ENCODE peak calls at places on chromosomes 16 and 17, in ten cellular contexts. X is mucosa of descending colon; C is tibial artery; U is endodermal cell; K is CD8-positive, alpha-beta T cell; J is A549; R is PC-9; M is upper lobe of right lung; F is GM12878; N is uterus. V is an unnamed sample. For H3K4me1, the result is how much of the 10 kb centered on the place peaks cover.

GRCh38 chr16:23508589-23509440 is 1.5 kb downstream of the GGA2 start:
- DNase-seq in F (no peak), N (no peak), J (no peak), U (peak), K (no peak), R (no peak), C (no peak), M (no peak), X (no peak), V (no peak)

GRCh38 chr17:19288453-19288852 is 51.3 kb downstream of the EPN2 start:
- DNase-seq in C (no peak), K (no peak), F (no peak), N (no peak), R (no peak), X (no peak), M (no peak), U (peak), J (peak), V (no peak)

GRCh38 chr17:80219777-80220708 is at the start of the genes SGSH and SLC26A11:
- DNase-seq in X (peak), J (peak), K (peak), N (peak), C (peak), F (no peak), R (peak), U (peak), M (peak), V (peak)

GRCh38 chr16:85707528-85708095 is 18.9 kb upstream of the GINS2 start:
- DNase-seq in J (no peak), N (no peak), R (no peak), M (no peak), U (no peak), C (no peak), K (no peak), F (no peak), X (no peak), V (no peak)

GRCh38 chr17:60773552-60773951 is 95.9 kb downstream of the BCAS3 start:
- DNase-seq in F (no peak), K (no peak), M (no peak), N (no peak), J (no peak), C (no peak), R (no peak), U (no peak), X (no peak), V (no peak)

GRCh38 chr17:82814834-82815233 is 25.0 kb downstream of the ZNF750 start:
- DNase-seq in X (peak), R (no peak), M (no peak), F (no peak), J (no peak), K (no peak), C (no peak), U (no peak), N (no peak), V (no peak)

GRCh38 chr17:17666111-17666714 is 15.0 kb upstream of the RAI1 start:
- DNase-seq in R (peak), K (no peak), U (no peak), N (no peak), X (peak), M (no peak), F (no peak), C (no peak), J (peak), V (no peak)

GRCh38 chr16:27107185-27107592 is 40.5 kb downstream of the C16orf82 start:
- DNase-seq in C (no peak), U (peak), M (no peak), F (no peak), N (no peak), K (no peak), J (no peak), X (no peak), R (no peak), V (no peak)

DNA sequence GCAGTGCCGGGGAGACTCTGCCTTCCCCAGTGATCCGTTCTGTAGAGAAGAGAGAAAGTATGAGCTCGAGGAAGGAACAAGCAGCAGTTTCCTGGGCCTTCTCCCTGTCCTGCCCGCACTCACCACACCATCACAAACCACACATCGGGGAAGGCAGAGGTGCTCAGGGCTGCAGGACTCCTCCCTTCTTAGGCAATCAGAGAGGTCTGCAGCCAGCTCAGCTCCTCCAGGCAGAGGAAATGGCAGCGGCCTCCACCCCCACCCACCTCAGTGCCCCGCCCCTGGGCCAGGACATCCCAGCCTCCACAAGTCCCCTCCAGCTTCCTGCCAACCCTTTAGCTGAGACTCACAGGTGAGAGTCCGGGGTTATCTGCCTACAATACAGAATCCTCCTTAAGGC is 2.0 kb downstream of the ZNF319 start:
- DNase-seq in X (peak), J (peak), F (no peak), M (peak), K (peak), U (peak), R (peak), N (no peak), C (no peak), V (peak)
- H3K4me3 ChIP-seq in X (no peak), J (no peak), F (no peak), M (no peak), K (peak), U (no peak), R (peak), N (no peak), C (no peak), V (no peak)

DNA sequence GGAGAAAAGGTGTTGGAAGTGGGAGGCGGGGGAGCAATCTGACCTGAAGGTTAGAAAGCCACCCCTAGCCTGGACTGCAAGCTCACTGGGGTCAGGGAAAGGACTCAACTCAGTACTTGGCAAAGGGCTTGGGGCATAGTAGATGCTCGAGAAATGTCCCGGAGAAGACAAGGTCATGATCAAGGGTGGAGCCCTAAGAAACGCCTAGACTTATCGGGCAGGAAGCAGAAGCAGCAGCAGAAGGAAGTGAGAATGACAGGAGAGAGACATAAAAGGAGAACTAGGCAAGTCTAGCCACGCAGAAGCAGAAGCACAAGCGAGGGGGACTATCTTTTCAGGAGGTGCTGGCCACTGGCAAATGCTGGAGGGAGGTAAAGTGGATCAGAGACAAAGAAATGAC is 10.2 kb downstream of the COTL1 start:
- DNase-seq in C (no peak), F (no peak), N (no peak), M (no peak), U (no peak), J (no peak), X (no peak), K (peak), R (no peak), V (no peak)
- H3K4me1 ChIP-seq in C (under half), F (half or more), N (under half), M (under half), U (under half), J (under half), X (under half), K (half or more), R (under half), V (under half)

DNA sequence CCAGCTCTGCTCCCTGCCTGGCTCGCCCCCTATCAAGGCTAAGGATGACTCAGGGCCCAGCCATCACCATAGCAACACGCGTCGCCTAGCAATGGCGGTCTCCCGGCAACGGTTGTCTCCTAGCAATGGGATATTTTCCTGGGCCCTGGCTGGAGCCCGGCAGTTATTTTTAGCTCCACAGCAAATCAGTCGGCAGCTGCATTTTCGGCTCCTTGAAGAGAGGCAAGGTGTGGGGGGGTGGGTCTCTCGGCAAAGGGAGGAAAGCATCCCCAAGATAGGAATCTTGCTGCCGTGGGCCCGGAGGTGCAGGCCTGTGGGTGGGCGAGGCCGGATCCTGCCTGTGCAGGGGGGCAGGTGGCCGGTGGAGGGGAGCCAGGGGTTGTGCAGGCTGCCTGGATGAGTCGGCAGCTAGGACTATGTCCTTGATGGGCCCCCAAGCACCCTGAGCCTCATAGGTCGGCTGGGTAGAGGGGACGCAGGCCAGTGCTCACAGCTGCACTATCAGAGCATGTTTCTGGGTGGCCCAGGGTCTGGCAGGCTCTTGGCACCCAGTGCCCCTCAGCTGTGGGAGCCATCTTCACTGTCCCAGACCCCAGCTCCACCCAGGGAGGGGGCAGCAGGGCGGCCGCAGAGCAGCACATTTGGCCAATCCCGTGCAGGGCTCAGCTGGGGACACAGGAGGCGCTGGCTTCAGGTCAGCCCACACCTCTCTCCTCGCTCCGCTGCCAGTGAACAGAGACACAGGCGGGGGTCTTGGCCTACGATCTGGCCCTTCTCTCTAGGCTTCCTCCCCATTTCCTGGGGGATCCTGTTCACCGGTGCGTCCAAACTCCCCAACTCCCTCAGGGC is 4.3 kb upstream of the FBXL16 start:
- DNase-seq in N (no peak), U (peak), M (no peak), R (peak), C (no peak), J (peak), F (no peak), K (no peak), X (no peak), V (peak)
- TF ChIP-seq CTCF in N (no peak), U (peak), M (no peak), R (no peak), C (no peak), J (no peak), F (no peak), K (no peak), X (no peak), V (no peak)

DNA sequence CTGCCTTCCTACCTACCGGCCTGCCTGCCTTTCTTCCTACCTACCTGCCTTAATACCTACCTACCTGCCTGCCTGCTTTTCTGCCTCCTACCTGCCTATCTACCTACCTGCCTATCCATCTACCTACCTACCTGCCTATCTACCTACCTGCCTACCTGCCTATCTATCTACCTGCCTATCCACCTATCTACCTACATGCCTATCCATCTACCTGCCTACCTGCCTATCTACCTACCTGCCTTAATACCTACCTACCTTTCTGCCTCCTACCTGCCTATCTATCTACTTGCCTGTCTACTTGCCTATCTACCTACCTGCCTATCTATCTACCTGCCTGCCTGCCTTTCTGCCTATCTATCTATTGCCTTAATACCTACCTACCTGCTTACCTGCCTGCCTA is 383.8 kb upstream of the PSMD7 start:
- DNase-seq in U (no peak), C (no peak), M (no peak), J (no peak), N (no peak), R (no peak), K (no peak), X (no peak), F (no peak), V (no peak)
- H3K4me3 ChIP-seq in U (no peak), C (no peak), M (no peak), J (no peak), N (no peak), R (no peak), K (no peak), X (no peak), F (no peak), V (no peak)

DNA sequence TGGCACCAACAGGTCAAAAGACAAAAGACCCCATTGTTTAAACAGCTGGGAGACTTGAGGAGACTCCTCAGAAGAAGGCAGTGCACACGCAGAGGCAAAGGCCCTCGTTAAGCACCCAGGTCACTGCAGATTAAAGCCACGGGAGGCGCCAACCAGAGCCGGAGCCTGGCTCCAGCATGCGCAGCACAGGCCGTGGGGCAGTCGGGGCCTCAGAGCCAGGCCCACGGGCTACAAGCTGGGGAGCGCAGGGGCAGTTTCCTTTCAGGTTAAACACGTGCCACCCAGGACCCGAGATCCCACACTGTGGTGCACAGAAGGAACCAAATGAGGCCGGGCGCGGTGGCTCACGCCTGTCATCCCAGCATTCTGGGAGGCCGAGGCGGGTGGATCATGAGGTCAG is 9.2 kb downstream of the PIEZO1 start:
- DNase-seq in N (no peak), M (no peak), F (no peak), X (no peak), J (no peak), R (no peak), U (no peak), K (no peak), C (no peak), V (no peak)
- H3K4me1 ChIP-seq in N (under half), M (half or more), F (under half), X (half or more), J (under half), R (half or more), U (under half), K (under half), C (under half), V (under half)

DNA sequence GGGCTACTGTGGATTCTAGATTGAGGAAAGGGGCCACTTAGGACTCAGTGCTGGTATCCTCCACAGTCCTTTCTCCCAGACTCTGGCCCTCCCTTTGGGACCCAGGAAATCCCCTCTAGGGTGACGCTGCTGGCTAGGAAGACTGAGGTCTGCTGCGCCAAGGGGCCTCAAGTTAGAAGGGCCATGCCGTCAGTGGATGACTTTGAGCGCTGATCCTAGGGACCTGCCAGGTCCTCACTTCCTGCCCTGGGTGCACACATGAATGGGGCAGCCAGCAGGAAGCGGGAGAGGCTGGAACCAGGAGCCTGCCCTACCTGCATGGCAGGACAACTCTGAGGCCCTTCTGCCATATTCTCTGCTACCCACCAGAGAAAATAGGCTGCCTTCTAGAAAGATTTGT is 145.0 kb downstream of the RAB11FIP4 start:
- DNase-seq in J (no peak), F (no peak), M (no peak), R (no peak), U (no peak), C (no peak), X (no peak), K (no peak), N (no peak), V (no peak)
- TF ChIP-seq CTCF in J (no peak), F (no peak), M (no peak), R (no peak), U (no peak), C (no peak), X (no peak), K (no peak), N (no peak), V (no peak)

GRCh38 chr17:965311-965989 is 14.1 kb downstream of the NXN start:
- DNase-seq in F (no peak), U (peak), M (no peak), J (no peak), R (no peak), K (no peak), X (no peak), C (no peak), N (no peak), V (no peak)
- H3K4me3 ChIP-seq in F (no peak), U (peak), M (no peak), J (no peak), R (no peak), K (no peak), X (no peak), C (no peak), N (no peak), V (no peak)

V was measured in BE2C.